ENCODE peak calls at places on chromosomes 3 and 15, in five cellular contexts. One of them, this sample, is unnamed.

GRCh38 chr15:92306662-92307061 is 87.0 kb upstream of the ST8SIA2 start:
- DNase-seq in adrenal gland: no peak
- DNase-seq in Panc1: no peak
- DNase-seq in astrocyte: no peak
- DNase-seq in AG10803: peak
- DNase-seq in this sample: no peak

GRCh38 chr15:81069356-81069755 is 64.7 kb upstream of the CFAP161 start:
- DNase-seq in adrenal gland: no peak
- DNase-seq in Panc1: no peak
- DNase-seq in astrocyte: no peak
- DNase-seq in AG10803: no peak
- DNase-seq in this sample: no peak

GRCh38 chr3:70608434-70608833 is 296.0 kb upstream of the MDFIC2 start:
- DNase-seq in adrenal gland: no peak
- DNase-seq in Panc1: no peak
- DNase-seq in astrocyte: no peak
- DNase-seq in AG10803: no peak
- DNase-seq in this sample: no peak

GRCh38 chr15:68997050-68997449 is 17.4 kb upstream of the NOX5 start:
- DNase-seq in adrenal gland: no peak
- DNase-seq in Panc1: no peak
- DNase-seq in astrocyte: no peak
- DNase-seq in AG10803: no peak
- DNase-seq in this sample: no peak

GRCh38 chr3:172709776-172710708 is 825 bp downstream of the NCEH1 start:
- DNase-seq in adrenal gland: peak
- DNase-seq in Panc1: no peak
- DNase-seq in astrocyte: peak
- DNase-seq in AG10803: peak
- DNase-seq in this sample: peak

GRCh38 chr3:65828706-65829105 is 210.0 kb downstream of the MAGI1 start:
- DNase-seq in adrenal gland: peak
- DNase-seq in Panc1: no peak
- DNase-seq in astrocyte: peak
- DNase-seq in AG10803: peak
- DNase-seq in this sample: no peak

GRCh38 chr3:61940241-61940640 is 378.9 kb downstream of the PTPRG start:
- DNase-seq in adrenal gland: no peak
- DNase-seq in Panc1: no peak
- DNase-seq in astrocyte: no peak
- DNase-seq in AG10803: no peak
- DNase-seq in this sample: no peak

GRCh38 chr3:191141728-191142127 is 57.3 kb upstream of the OSTN start:
- DNase-seq in adrenal gland: no peak
- DNase-seq in Panc1: peak
- DNase-seq in astrocyte: peak
- DNase-seq in AG10803: peak
- DNase-seq in this sample: peak

GRCh38 chr3:143063018-143063417 is 56.6 kb upstream of the CHST2 start:
- DNase-seq in adrenal gland: no peak
- DNase-seq in Panc1: no peak
- DNase-seq in astrocyte: no peak
- DNase-seq in AG10803: peak
- DNase-seq in this sample: no peak

GRCh38 chr15:40308844-40309189 is 1.1 kb upstream of the PLCB2 start:
- DNase-seq in adrenal gland: no peak
- DNase-seq in Panc1: no peak
- DNase-seq in astrocyte: no peak
- DNase-seq in AG10803: no peak
- DNase-seq in this sample: no peak

GRCh38 chr3:154121236-154122095 is at the start of gene ARHGEF26:
- DNase-seq in adrenal gland: peak
- DNase-seq in Panc1: no peak
- DNase-seq in astrocyte: peak
- DNase-seq in AG10803: peak
- DNase-seq in this sample: peak

GRCh38 chr3:154122096-154122911 is 1.1 kb downstream of the ARHGEF26 start:
- DNase-seq in adrenal gland: peak
- DNase-seq in Panc1: no peak
- DNase-seq in astrocyte: no peak
- DNase-seq in AG10803: no peak
- DNase-seq in this sample: no peak

GRCh38 chr3:154125378-154126030 is 4.3 kb downstream of the ARHGEF26 start:
- DNase-seq in adrenal gland: no peak
- DNase-seq in Panc1: no peak
- DNase-seq in astrocyte: no peak
- DNase-seq in AG10803: no peak
- DNase-seq in this sample: no peak

GRCh38 chr3:154122912-154123559 is 1.8 kb downstream of the ARHGEF26 start:
- DNase-seq in adrenal gland: no peak
- DNase-seq in Panc1: no peak
- DNase-seq in astrocyte: peak
- DNase-seq in AG10803: no peak
- DNase-seq in this sample: peak

GRCh38 chr3:154120903-154121235 is 321 bp upstream of the ARHGEF26 start:
- DNase-seq in adrenal gland: no peak
- DNase-seq in Panc1: no peak
- DNase-seq in astrocyte: no peak
- DNase-seq in AG10803: no peak
- DNase-seq in this sample: no peak
- H3K4me3 ChIP-seq in adrenal gland: no peak
- H3K4me3 ChIP-seq in Panc1: peak
- H3K4me3 ChIP-seq in astrocyte: peak
- H3K4me3 ChIP-seq in AG10803: peak
- H3K4me3 ChIP-seq in this sample: peak

GRCh38 chr3:64685800-64686445 is 1.9 kb downstream of the ADAMTS9 start:
- DNase-seq in adrenal gland: peak
- DNase-seq in Panc1: no peak
- DNase-seq in astrocyte: peak
- DNase-seq in AG10803: peak
- DNase-seq in this sample: peak
- TF ChIP-seq CTCF in adrenal gland: no peak
- TF ChIP-seq CTCF in Panc1: peak
- TF ChIP-seq CTCF in astrocyte: no peak
- TF ChIP-seq CTCF in AG10803: peak
- TF ChIP-seq CTCF in this sample: peak

DNA sequence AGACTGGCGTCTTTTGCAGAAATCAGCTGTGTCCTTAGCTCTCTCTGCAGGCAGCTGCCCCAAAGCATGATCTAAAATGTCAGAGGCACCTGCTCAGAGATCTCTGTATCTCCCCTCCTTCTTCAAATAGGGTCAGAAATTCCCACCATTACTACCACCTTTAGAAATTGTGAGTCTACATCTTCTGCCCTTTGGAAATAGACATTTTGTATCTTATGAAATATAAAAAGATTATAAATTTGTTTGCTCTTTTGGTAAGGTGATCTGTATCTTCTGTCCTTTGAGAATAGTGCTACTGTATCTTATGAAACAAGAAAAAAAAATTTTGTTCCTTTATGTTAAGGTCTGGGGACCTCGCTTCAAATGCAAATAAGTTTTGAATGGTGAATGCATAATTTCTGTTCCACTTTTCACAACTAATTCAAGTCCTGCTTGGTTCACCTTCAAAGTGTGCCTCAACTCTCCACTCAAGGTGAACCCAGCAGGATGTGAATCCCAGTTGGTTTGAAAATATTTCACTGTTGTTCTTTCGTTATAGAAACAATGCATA is 28.3 kb upstream of the GPD1L start:
- DNase-seq in adrenal gland: no peak
- DNase-seq in Panc1: no peak
- DNase-seq in astrocyte: no peak
- DNase-seq in AG10803: no peak
- DNase-seq in this sample: no peak
- H3K4me3 ChIP-seq in adrenal gland: no peak
- H3K4me3 ChIP-seq in Panc1: peak
- H3K4me3 ChIP-seq in astrocyte: no peak
- H3K4me3 ChIP-seq in AG10803: no peak
- H3K4me3 ChIP-seq in this sample: no peak

GRCh38 chr15:31440754-31441298 is 114.2 kb downstream of the KLF13 start:
- DNase-seq in adrenal gland: peak
- DNase-seq in Panc1: no peak
- DNase-seq in astrocyte: no peak
- DNase-seq in AG10803: peak
- DNase-seq in this sample: peak

GRCh38 chr15:31444844-31445243 is 118.2 kb downstream of the KLF13 start:
- DNase-seq in adrenal gland: no peak
- DNase-seq in Panc1: no peak
- DNase-seq in astrocyte: no peak
- DNase-seq in AG10803: no peak
- DNase-seq in this sample: no peak

GRCh38 chr15:31439328-31439727 is 112.7 kb downstream of the KLF13 start:
- DNase-seq in adrenal gland: no peak
- DNase-seq in Panc1: no peak
- DNase-seq in astrocyte: no peak
- DNase-seq in AG10803: no peak
- DNase-seq in this sample: no peak

GRCh38 chr15:31438601-31439265 is 112.1 kb downstream of the KLF13 start:
- DNase-seq in adrenal gland: no peak
- DNase-seq in Panc1: no peak
- DNase-seq in astrocyte: no peak
- DNase-seq in AG10803: no peak
- DNase-seq in this sample: no peak

DNA sequence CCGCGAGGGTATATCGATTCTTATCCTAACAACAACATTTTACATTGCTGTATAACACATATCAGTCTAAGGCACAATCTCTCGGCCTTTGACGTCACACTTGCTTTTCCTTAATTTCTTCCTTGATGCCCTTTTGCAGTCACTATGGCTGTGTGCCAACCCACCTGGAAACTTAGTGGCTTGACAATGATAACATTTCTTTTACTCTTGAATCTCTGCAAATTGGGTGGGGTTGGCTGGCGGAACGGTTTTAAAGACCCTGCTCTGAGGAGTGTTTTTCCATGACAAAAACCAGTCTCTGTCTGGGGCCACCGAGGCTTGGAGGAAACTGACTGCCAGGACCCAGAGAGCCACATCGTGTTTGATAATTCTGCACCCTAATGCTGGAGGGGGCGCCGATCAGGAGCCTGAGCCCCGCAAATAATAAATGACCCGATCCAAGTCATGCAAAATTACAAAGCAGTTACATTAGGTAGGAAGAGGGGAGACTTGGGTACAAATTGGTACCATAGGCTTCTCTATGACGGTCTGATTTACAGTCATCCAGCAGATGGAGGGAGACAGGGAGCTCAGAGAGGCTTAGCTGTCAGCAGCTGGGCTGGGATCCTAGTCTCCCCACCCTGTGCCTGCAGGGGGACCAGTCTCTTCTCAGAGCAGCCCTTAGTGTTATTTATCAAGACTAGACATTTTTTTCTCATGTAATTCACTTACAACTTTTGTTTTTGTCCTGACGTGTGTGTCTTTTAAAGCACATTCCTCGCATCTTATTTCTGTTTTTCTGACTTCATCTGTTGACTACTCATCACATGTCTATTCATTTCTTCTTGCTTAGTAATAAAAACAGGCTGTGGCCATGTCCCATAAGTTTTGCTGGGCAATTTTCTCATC is 115.8 kb downstream of the KLF13 start:
- DNase-seq in adrenal gland: no peak
- DNase-seq in Panc1: no peak
- DNase-seq in astrocyte: peak
- DNase-seq in AG10803: peak
- DNase-seq in this sample: peak
- TF ChIP-seq CTCF in adrenal gland: no peak
- TF ChIP-seq CTCF in Panc1: no peak
- TF ChIP-seq CTCF in astrocyte: peak
- TF ChIP-seq CTCF in AG10803: peak
- TF ChIP-seq CTCF in this sample: peak

GRCh38 chr15:39058371-39059131 is 493.9 kb upstream of the RASGRP1 start:
- DNase-seq in adrenal gland: no peak
- DNase-seq in Panc1: no peak
- DNase-seq in astrocyte: no peak
- DNase-seq in AG10803: no peak
- DNase-seq in this sample: peak
- H3K4me3 ChIP-seq in adrenal gland: no peak
- H3K4me3 ChIP-seq in Panc1: no peak
- H3K4me3 ChIP-seq in astrocyte: no peak
- H3K4me3 ChIP-seq in AG10803: no peak
- H3K4me3 ChIP-seq in this sample: no peak

GRCh38 chr3:31448035-31448881 is 84.5 kb upstream of the STT3B start:
- DNase-seq in adrenal gland: peak
- DNase-seq in Panc1: no peak
- DNase-seq in astrocyte: no peak
- DNase-seq in AG10803: no peak
- DNase-seq in this sample: peak
- TF ChIP-seq CTCF in adrenal gland: peak
- TF ChIP-seq CTCF in Panc1: peak
- TF ChIP-seq CTCF in astrocyte: peak
- TF ChIP-seq CTCF in AG10803: peak
- TF ChIP-seq CTCF in this sample: peak

DNA sequence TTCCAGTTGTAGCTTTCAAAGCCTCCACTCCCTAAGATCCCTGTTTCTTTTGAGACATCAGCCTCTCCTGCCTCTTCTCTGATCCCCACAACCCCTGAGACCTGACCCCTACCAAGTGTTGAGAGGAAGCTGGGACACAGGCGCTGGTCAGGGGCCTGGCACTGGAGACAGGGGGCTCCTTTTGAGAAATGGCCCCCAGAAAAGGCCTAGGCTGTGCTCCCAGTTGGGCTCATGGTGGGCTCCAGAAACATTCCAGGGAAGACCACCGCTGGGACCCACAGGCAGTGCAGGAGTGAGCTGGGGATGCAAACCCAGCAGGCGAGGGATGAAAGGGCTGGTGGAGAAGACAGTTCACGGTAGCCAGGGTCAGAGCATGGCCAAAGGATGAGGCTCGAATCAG is 16.6 kb downstream of the SSUH2 start:
- DNase-seq in adrenal gland: no peak
- DNase-seq in Panc1: no peak
- DNase-seq in astrocyte: no peak
- DNase-seq in AG10803: no peak
- DNase-seq in this sample: no peak
- H3K4me3 ChIP-seq in adrenal gland: no peak
- H3K4me3 ChIP-seq in Panc1: no peak
- H3K4me3 ChIP-seq in astrocyte: no peak
- H3K4me3 ChIP-seq in AG10803: no peak
- H3K4me3 ChIP-seq in this sample: no peak

DNA sequence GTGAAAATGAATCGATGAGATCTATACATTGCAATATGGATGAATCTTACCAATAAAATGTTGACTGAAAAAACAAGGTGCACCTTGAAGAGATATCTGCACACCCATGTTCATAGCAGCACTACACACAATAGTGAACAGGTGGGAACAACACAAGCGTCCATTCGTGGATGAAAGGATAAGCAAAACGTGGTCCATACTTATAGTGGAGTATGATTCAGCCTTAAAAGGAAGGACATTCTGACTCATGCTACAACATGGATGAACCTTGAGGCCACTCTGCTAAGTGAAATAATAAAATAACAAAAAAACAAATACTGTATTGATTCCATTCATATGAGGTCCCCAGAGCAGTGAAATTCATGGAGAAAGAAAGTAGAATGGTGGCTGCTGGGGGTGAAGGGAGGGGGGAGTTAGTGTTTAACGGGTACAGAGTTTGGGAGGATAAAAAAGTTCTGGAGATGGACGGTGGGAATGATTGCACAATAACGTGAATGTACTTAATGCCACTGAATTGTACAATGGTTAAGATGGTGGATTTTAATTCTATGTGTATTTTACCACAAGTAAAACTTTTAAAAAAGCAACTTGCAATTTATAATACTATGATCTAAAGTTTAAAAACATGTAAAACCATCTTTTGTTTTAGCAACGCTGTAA is 35.6 kb downstream of the IQSEC1 start:
- DNase-seq in adrenal gland: no peak
- DNase-seq in Panc1: no peak
- DNase-seq in astrocyte: no peak
- DNase-seq in AG10803: no peak
- DNase-seq in this sample: no peak
- TF ChIP-seq CTCF in adrenal gland: no peak
- TF ChIP-seq CTCF in Panc1: no peak
- TF ChIP-seq CTCF in astrocyte: no peak
- TF ChIP-seq CTCF in AG10803: no peak
- TF ChIP-seq CTCF in this sample: no peak

This sample was measured in fibroblast of the aortic adventitia.